ENCODE peak calls at places on chromosomes 1 and 21, in eight cellular contexts. P is prostate gland, E is neural progenitor cell, G is GM23248, K is right cardiac atrium, V is suprapubic skin, X is Caco-2, W is adipocyte. F is an unnamed sample. For H3K4me1, the result is how much of the 10 kb centered on the place peaks cover.

GRCh38 chr1:118304722-118305344 is 119.8 kb upstream of the SPAG17 start:
- DNase-seq in P (no peak), E (peak), G (peak), K (no peak), V (no peak), X (no peak), W (no peak), F (no peak)

GRCh38 chr1:226201029-226201593 is 14.6 kb upstream of the ACBD3 start:
- DNase-seq in P (no peak), E (peak), G (peak), K (no peak), V (no peak), X (no peak), W (no peak), F (no peak)

GRCh38 chr1:40877681-40878080 is 15.5 kb upstream of the CITED4 start:
- DNase-seq in P (peak), E (no peak), G (peak), K (peak), V (no peak), X (no peak), W (peak), F (peak)

GRCh38 chr1:119475866-119476439 is 31.1 kb upstream of the HSD3B1 start:
- DNase-seq in P (peak), E (peak), G (peak), K (no peak), V (no peak), X (peak), W (peak), F (peak)

GRCh38 chr21:45076245-45076661 is 1.9 kb downstream of the ADARB1 start:
- DNase-seq in P (no peak), E (peak), G (peak), K (no peak), V (no peak), X (no peak), W (peak), F (no peak)

GRCh38 chr1:199784127-199784526 is 243.4 kb upstream of the NR5A2 start:
- DNase-seq in P (no peak), E (no peak), G (peak), K (no peak), V (no peak), X (no peak), W (no peak), F (no peak)

GRCh38 chr1:83857108-83857507 is 141.8 kb downstream of the TTLL7 start:
- DNase-seq in P (no peak), E (peak), G (peak), K (no peak), V (no peak), X (no peak), W (peak), F (no peak)

GRCh38 chr1:20481158-20481617 is 4.8 kb downstream of the CAMK2N1 start:
- DNase-seq in P (no peak), E (no peak), G (no peak), K (no peak), V (no peak), X (no peak), W (no peak), F (no peak)

GRCh38 chr1:191608367-191608766 is 549.9 kb upstream of the RGS18 start:
- DNase-seq in P (no peak), E (no peak), G (no peak), K (no peak), V (no peak), X (no peak), W (no peak), F (no peak)

GRCh38 chr1:234987415-234988159 is 141.1 kb downstream of the TOMM20 start:
- DNase-seq in P (peak), E (peak), G (peak), K (peak), V (peak), X (peak), W (peak), F (peak)

GRCh38 chr1:167683641-167684502 is 37.9 kb upstream of the MPZL1 start:
- DNase-seq in P (no peak), E (peak), G (peak), K (peak), V (no peak), X (no peak), W (peak), F (no peak)

GRCh38 chr1:94006604-94007003 is 97.4 kb upstream of the GCLM start:
- DNase-seq in P (no peak), E (no peak), G (no peak), K (no peak), V (no peak), X (no peak), W (no peak), F (no peak)

GRCh38 chr1:56370513-56370912 is 208.8 kb downstream of the PLPP3 start:
- DNase-seq in P (no peak), E (no peak), G (no peak), K (no peak), V (no peak), X (no peak), W (no peak), F (no peak)

GRCh38 chr1:201377611-201378092 is at the start of gene TNNT2:
- DNase-seq in P (no peak), E (no peak), G (no peak), K (peak), V (no peak), X (no peak), W (no peak), F (no peak)

GRCh38 chr1:14083706-14084105 is 383.7 kb downstream of the PRDM2 start:
- DNase-seq in P (no peak), E (no peak), G (peak), K (no peak), V (no peak), X (no peak), W (no peak), F (no peak)

GRCh38 chr21:21003701-21004100 is 5.5 kb downstream of the NCAM2 start:
- DNase-seq in P (no peak), E (peak), G (peak), K (no peak), V (no peak), X (no peak), W (peak), F (no peak)

GRCh38 chr1:154609398-154610380 is 1.7 kb upstream of the ADAR start:
- DNase-seq in P (no peak), E (peak), G (peak), K (no peak), V (no peak), X (no peak), W (peak), F (no peak)
- H3K4me3 ChIP-seq in P (no peak), E (no peak), G (peak), K (no peak), V (no peak), X (peak), W (peak), F (no peak)

GRCh38 chr1:204503913-204504519 is 9.4 kb upstream of the PIK3C2B start:
- DNase-seq in P (no peak), E (no peak), G (no peak), K (no peak), V (no peak), X (no peak), W (no peak), F (no peak)
- H3K4me1 ChIP-seq in P (under half), E (under half), G (under half), K (under half), V (under half), X (under half), W (under half), F (under half)

GRCh38 chr1:28172690-28173150 is 3.8 kb downstream of the PTAFR start:
- DNase-seq in P (no peak), E (no peak), G (no peak), K (peak), V (no peak), X (peak), W (no peak), F (peak)
- H3K4me3 ChIP-seq in P (no peak), E (no peak), G (no peak), K (no peak), V (no peak), X (no peak), W (peak), F (no peak)

GRCh38 chr1:231688989-231689388 is 62.4 kb downstream of the DISC1 start:
- DNase-seq in P (no peak), E (no peak), G (no peak), K (no peak), V (no peak), X (no peak), W (no peak), F (no peak)
- H3K4me1 ChIP-seq in P (under half), E (under half), G (under half), K (under half), V (under half), X (under half), W (under half), F (under half)

F was measured in adrenal gland.